ENCODE peak calls at places on chromosomes 16 and 17, in seven cellular contexts. B is WTC11, V is HCT116, F is HepG2, A is K562, K is GM12878, X is H1. G is an unnamed sample.

GRCh38 chr17:48601184-48601527 is 3.6 kb downstream of the HOXB6 start:
- DNase-seq in B (no peak), V (no peak), F (no peak), A (no peak), K (no peak), X (no peak), G (no peak)

GRCh38 chr16:70465999-70466811 is 11.8 kb downstream of the FCSK start:
- DNase-seq in B (no peak), V (no peak), F (no peak), A (no peak), K (no peak), X (no peak), G (no peak)

GRCh38 chr17:83200231-83200699 is 120.9 kb downstream of the METRNL start:
- DNase-seq in B (peak), V (no peak), F (no peak), A (no peak), K (no peak), X (no peak), G (no peak)

GRCh38 chr17:72659811-72660210 is 432.7 kb downstream of the SLC39A11 start:
- DNase-seq in B (no peak), V (no peak), F (no peak), A (no peak), K (no peak), X (no peak), G (no peak)

GRCh38 chr17:37888881-37889280 is 35.3 kb upstream of the TBC1D3K start:
- DNase-seq in B (no peak), V (no peak), F (no peak), A (no peak), K (no peak), X (no peak), G (no peak)

GRCh38 chr16:88768041-88768876 is 16.8 kb downstream of the PIEZO1 start:
- DNase-seq in B (no peak), V (no peak), F (no peak), A (peak), K (no peak), X (no peak), G (no peak)

GRCh38 chr17:40833882-40834281 is 11.5 kb upstream of the KRT10 start:
- DNase-seq in B (no peak), V (no peak), F (no peak), A (no peak), K (no peak), X (no peak), G (no peak)

GRCh38 chr17:54738496-54738895 is 162.2 kb upstream of the TOM1L1 start:
- DNase-seq in B (no peak), V (no peak), F (no peak), A (no peak), K (no peak), X (no peak), G (no peak)

GRCh38 chr16:87956771-87957279 is 5.6 kb downstream of the BANP start:
- DNase-seq in B (no peak), V (no peak), F (peak), A (peak), K (no peak), X (no peak), G (no peak)

GRCh38 chr17:66764559-66764958 is 70.4 kb upstream of the CACNG5 start:
- DNase-seq in B (no peak), V (no peak), F (no peak), A (no peak), K (no peak), X (no peak), G (no peak)

GRCh38 chr17:10394201-10394887 is 21.5 kb upstream of the MYH13 start:
- DNase-seq in B (no peak), V (no peak), F (no peak), A (no peak), K (no peak), X (no peak), G (no peak)

GRCh38 chr17:37694734-37695133 is 50.1 kb downstream of the HNF1B start:
- DNase-seq in B (no peak), V (no peak), F (no peak), A (no peak), K (no peak), X (no peak), G (no peak)

GRCh38 chr17:77738666-77739531 is 219.6 kb upstream of the TNRC6C start:
- DNase-seq in B (peak), V (no peak), F (no peak), A (no peak), K (no peak), X (peak), G (no peak)

GRCh38 chr17:70076189-70076588 is 1.2 kb downstream of the KCNJ16 start:
- DNase-seq in B (no peak), V (no peak), F (no peak), A (no peak), K (no peak), X (no peak), G (no peak)

GRCh38 chr17:64496348-64496785 is 487 bp downstream of the POLG2 start:
- DNase-seq in B (no peak), V (no peak), F (no peak), A (no peak), K (no peak), X (no peak), G (no peak)

GRCh38 chr16:31455601-31456314 is 3.5 kb upstream of the ARMC5 start:
- DNase-seq in B (peak), V (no peak), F (no peak), A (no peak), K (no peak), X (peak), G (no peak)

GRCh38 chr17:39769974-39770587 is 32.3 kb downstream of the GRB7 start:
- DNase-seq in B (no peak), V (peak), F (peak), A (no peak), K (peak), X (no peak), G (no peak)

GRCh38 chr17:10169274-10169673 is 29.1 kb downstream of the GAS7 start:
- DNase-seq in B (no peak), V (no peak), F (no peak), A (no peak), K (no peak), X (no peak), G (no peak)

GRCh38 chr16:13527332-13527731 is 392.6 kb upstream of the ERCC4 start:
- DNase-seq in B (no peak), V (no peak), F (no peak), A (no peak), K (no peak), X (no peak), G (no peak)

DNA sequence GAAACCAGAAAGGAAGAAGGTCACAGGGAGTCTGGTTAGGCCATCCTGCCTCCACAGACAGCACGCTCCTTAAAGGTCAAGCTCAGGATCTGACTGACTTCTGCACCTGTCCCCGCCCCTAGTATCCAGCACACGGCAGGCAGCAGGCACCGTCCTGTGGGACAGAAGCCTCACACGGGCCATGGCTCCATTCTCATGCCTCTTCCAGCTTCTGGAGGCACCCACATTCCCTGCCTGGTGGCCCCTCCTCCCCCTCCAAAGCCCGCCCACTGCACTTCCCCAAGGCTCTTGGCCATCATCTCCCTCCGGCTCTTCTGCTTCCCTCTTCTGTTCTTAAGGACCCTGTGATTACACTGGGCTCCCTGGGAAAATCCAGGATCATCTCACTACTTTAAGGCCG is 3.6 kb downstream of the CANT1 start:
- DNase-seq in B (no peak), V (no peak), F (no peak), A (peak), K (no peak), X (no peak), G (no peak)
- TF ChIP-seq SP1 in B (no peak), V (no peak), F (no peak), A (no peak), K (no peak), X (no peak), G (no peak)

DNA sequence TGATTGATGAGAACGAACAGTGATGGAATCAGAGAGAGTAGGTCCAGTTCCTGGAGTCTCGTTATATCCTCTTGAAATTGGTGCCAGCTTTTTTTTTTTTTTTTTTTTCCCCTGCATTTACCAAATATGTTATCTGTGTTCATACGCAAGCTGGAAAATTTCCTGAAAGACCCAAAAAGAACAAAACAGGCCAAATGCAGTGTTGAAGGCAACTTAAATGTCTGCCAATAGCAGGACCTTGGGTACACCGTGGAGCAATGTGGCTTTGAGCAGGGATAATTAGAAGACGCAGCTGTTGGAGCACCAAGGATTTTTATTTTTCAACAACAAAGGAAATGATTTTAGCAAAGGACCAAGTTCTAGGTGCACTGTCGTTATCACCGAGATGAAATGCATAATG is 105.0 kb downstream of the ABCC6 start:
- DNase-seq in B (no peak), V (no peak), F (no peak), A (no peak), K (no peak), X (no peak), G (no peak)
- TF ChIP-seq SP1 in B (no peak), V (no peak), F (no peak), A (no peak), K (no peak), X (no peak), G (no peak)

GRCh38 chr16:81707411-81708321 is 71.4 kb upstream of the PLCG2 start:
- DNase-seq in B (no peak), V (no peak), F (no peak), A (no peak), K (no peak), X (no peak), G (no peak)
- TF ChIP-seq SP1 in B (no peak), V (peak), F (no peak), A (no peak), K (no peak), X (no peak), G (no peak)

GRCh38 chr17:2042355-2042929 is 620 bp downstream of the OVCA2 start:
- DNase-seq in B (no peak), V (no peak), F (no peak), A (peak), K (no peak), X (no peak), G (peak)
- TF ChIP-seq SP1 in B (no peak), V (no peak), F (no peak), A (no peak), K (no peak), X (no peak), G (no peak)